ENCODE peak calls at places on chromosome 5, in nine cellular contexts. E is AML-193; M is effector memory CD8-positive, alpha-beta T cell; R is osteocyte; A is coronary artery; B is BE2C; O is iris pigment epithelial cell; W is hypothalamus; Q is fibroblast of lung. D is an unnamed sample.

GRCh38 chr5:167696558-167697314 is 594.7 kb upstream of the WWC1 start:
- DNase-seq in A (no peak), R (no peak), B (no peak), E (no peak), M (no peak), W (no peak), Q (no peak), O (no peak), D (no peak)

GRCh38 chr5:170745481-170746061 is 38.0 kb upstream of the GABRP start:
- DNase-seq in Q (no peak), O (no peak), E (no peak), W (no peak), A (no peak), M (no peak), R (peak), B (peak), D (peak)

GRCh38 chr5:77224672-77225355 is 14.3 kb downstream of the PDE8B start:
- DNase-seq in M (no peak), A (no peak), R (no peak), W (no peak), B (no peak), O (peak), E (no peak), Q (peak), D (no peak)

GRCh38 chr5:77851229-77852067 is 75.3 kb upstream of the TBCA start:
- DNase-seq in R (no peak), B (peak), Q (peak), M (no peak), W (peak), A (no peak), O (peak), E (no peak), D (peak)

GRCh38 chr5:52794519-52794918 is 6.8 kb downstream of the ITGA1 start:
- DNase-seq in M (no peak), B (no peak), Q (peak), W (no peak), O (peak), A (no peak), E (no peak), R (no peak), D (no peak)

GRCh38 chr5:66860199-66860975 is 264.2 kb downstream of the MAST4 start:
- DNase-seq in B (no peak), E (no peak), A (no peak), W (no peak), M (no peak), O (no peak), R (no peak), Q (no peak), D (no peak)

GRCh38 chr5:132751444-132751843 is 4.2 kb downstream of the CCNI2 start:
- DNase-seq in M (no peak), E (no peak), R (no peak), W (no peak), O (peak), A (no peak), B (no peak), Q (peak), D (no peak)

GRCh38 chr5:31393126-31393525 is 138.8 kb downstream of the DROSHA start:
- DNase-seq in O (peak), B (no peak), E (no peak), R (no peak), Q (no peak), M (no peak), A (no peak), W (no peak), D (no peak)

GRCh38 chr5:140469259-140469658 is 67.6 kb downstream of the ANKHD1 start:
- DNase-seq in Q (no peak), E (no peak), M (no peak), O (no peak), A (no peak), W (no peak), B (no peak), R (no peak), D (no peak)